ENCODE peak calls at places on chromosomes 3 and 15, in five cellular contexts. X, C, A, G and W are unnamed samples.

GRCh38 chr15:83653288-83653638 is 660 bp upstream of the ADAMTSL3 start:
- DNase-seq in G (no peak), X (no peak), C (no peak), A (no peak), W (peak)

GRCh38 chr15:40291088-40291574 is 8.3 kb upstream of the ANKRD63 start:
- DNase-seq in X (no peak), G (no peak), A (peak), C (no peak), W (no peak)

GRCh38 chr3:1007890-1008289 is 84.9 kb upstream of the CNTN6 start:
- DNase-seq in X (no peak), C (no peak), G (no peak), A (no peak), W (no peak)

GRCh38 chr3:49295489-49296058 is 18.5 kb upstream of the C3orf62 start:
- DNase-seq in A (peak), X (no peak), C (no peak), G (peak), W (no peak)

GRCh38 chr3:147419062-147419701 is 10.0 kb downstream of the ZIC1 start:
- DNase-seq in A (no peak), X (no peak), G (peak), C (no peak), W (no peak)

GRCh38 chr3:104066658-104067057 is 1300.1 kb upstream of the ALCAM start:
- DNase-seq in G (no peak), C (no peak), X (no peak), A (no peak), W (no peak)

GRCh38 chr15:73049564-73050215 is 2.6 kb upstream of the NEO1 start:
- DNase-seq in X (no peak), C (no peak), A (no peak), G (no peak), W (no peak)

GRCh38 chr15:69298697-69299441 is at the start of gene PAQR5:
- DNase-seq in A (peak), G (peak), X (peak), C (no peak), W (no peak)

GRCh38 chr3:169228522-169228921 is 435.0 kb downstream of the MECOM start:
- DNase-seq in G (no peak), A (no peak), X (no peak), C (no peak), W (no peak)

GRCh38 chr3:64686446-64686908 is 1.3 kb downstream of the ADAMTS9 start:
- DNase-seq in X (no peak), C (no peak), G (no peak), A (no peak), W (no peak)

GRCh38 chr15:84633311-84634227 is 20.5 kb downstream of the WDR73 start:
- DNase-seq in G (peak), X (peak), C (peak), A (peak), W (no peak)

GRCh38 chr3:113575191-113575590 is 42.8 kb downstream of the SIDT1 start:
- DNase-seq in A (peak), G (no peak), C (no peak), X (peak), W (no peak)

GRCh38 chr15:88835119-88835518 is 31.9 kb downstream of the ACAN start:
- DNase-seq in C (no peak), G (no peak), X (no peak), A (no peak), W (no peak)

GRCh38 chr3:126992216-126992615 is 9.3 kb downstream of the PLXNA1 start:
- DNase-seq in C (no peak), X (no peak), A (no peak), G (no peak), W (no peak)

GRCh38 chr15:30791776-30792175 is 111.9 kb upstream of the FAN1 start:
- DNase-seq in G (no peak), A (no peak), X (no peak), C (no peak), W (no peak)

GRCh38 chr3:188106898-188107684 is 46.9 kb upstream of the LPP start:
- DNase-seq in X (no peak), A (no peak), G (no peak), C (no peak), W (no peak)

GRCh38 chr15:58632789-58633188 is 116.7 kb downstream of the ADAM10 start:
- DNase-seq in X (no peak), A (no peak), C (no peak), G (no peak), W (no peak)

GRCh38 chr3:46252980-46253379 is 10.7 kb downstream of the CCR3 start:
- DNase-seq in G (no peak), A (no peak), C (no peak), X (no peak), W (no peak)

GRCh38 chr3:70127192-70127591 is 127.7 kb downstream of the SAMMSON start:
- DNase-seq in G (no peak), X (no peak), C (no peak), A (no peak), W (no peak)

GRCh38 chr3:39637807-39638206 is 170.3 kb downstream of the MOBP start:
- DNase-seq in A (peak), X (no peak), G (no peak), C (no peak), W (no peak)

GRCh38 chr15:66483131-66483566 is 14.4 kb downstream of the SNAPC5 start:
- DNase-seq in C (no peak), A (peak), X (peak), G (no peak), W (no peak)

GRCh38 chr15:95025924-95026728 is 794.8 kb downstream of the MCTP2 start:
- DNase-seq in X (peak), A (peak), C (no peak), G (no peak), W (no peak)

GRCh38 chr3:37944243-37944955 is 46.2 kb upstream of the VILL start:
- DNase-seq in C (no peak), G (no peak), A (no peak), X (no peak), W (no peak)

GRCh38 chr15:101310163-101310480 is 15.1 kb upstream of the SNRPA1 start:
- DNase-seq in X (no peak), A (no peak), C (peak), G (no peak), W (no peak)

GRCh38 chr3:173078525-173078924 is 62.5 kb downstream of the SPATA16 start:
- DNase-seq in C (no peak), X (no peak), A (no peak), G (no peak), W (no peak)

GRCh38 chr3:14406762-14407161 is 4.4 kb downstream of the SLC6A6 start:
- DNase-seq in X (no peak), A (no peak), G (no peak), C (no peak), W (no peak)

GRCh38 chr3:9940746-9941145 is 7.1 kb downstream of the CRELD1 start:
- DNase-seq in A (no peak), X (no peak), G (no peak), C (no peak), W (no peak)

GRCh38 chr3:4822568-4822967 is 156.7 kb upstream of the BHLHE40 start:
- DNase-seq in G (no peak), C (no peak), X (no peak), A (no peak), W (no peak)

GRCh38 chr15:35522061-35522460 is 23.9 kb downstream of the DPH6 start:
- DNase-seq in C (no peak), X (no peak), G (no peak), A (no peak), W (no peak)

GRCh38 chr15:50797926-50798325 is 32.4 kb upstream of the SPPL2A start:
- DNase-seq in G (no peak), A (peak), X (no peak), C (no peak), W (no peak)

GRCh38 chr3:53016236-53016635 is 29.6 kb downstream of the SFMBT1 start:
- DNase-seq in X (no peak), G (no peak), A (no peak), C (no peak), W (no peak)

GRCh38 chr15:55619783-55620182 is 31.6 kb upstream of the PYGO1 start:
- DNase-seq in G (no peak), A (no peak), C (no peak), X (no peak), W (no peak)

GRCh38 chr3:87856126-87856525 is 202.7 kb downstream of the CGGBP1 start:
- DNase-seq in C (no peak), A (no peak), G (no peak), X (no peak), W (no peak)

GRCh38 chr3:108946292-108947290 is 7.1 kb downstream of the GUCA1C start:
- DNase-seq in A (no peak), X (no peak), G (no peak), C (no peak), W (no peak)

GRCh38 chr3:127647171-127647884 is 18.3 kb downstream of the PODXL2 start:
- DNase-seq in G (no peak), A (no peak), C (peak), X (no peak), W (no peak)